ENCODE peak calls at places on chromosomes 6 and 20, in seven cellular contexts. W, M, U, A, D, Z and V are unnamed samples.

GRCh38 chr6:52341861-52342260 is 20.1 kb upstream of the PAQR8 start:
- DNase-seq in W (no peak), M (no peak), U (no peak), A (no peak), D (no peak), Z (no peak), V (peak)

GRCh38 chr6:127219869-127220268 is 46.8 kb upstream of the RNF146 start:
- DNase-seq in W (no peak), M (no peak), U (no peak), A (no peak), D (peak), Z (no peak), V (no peak)

GRCh38 chr20:16475225-16475624 is 98.0 kb downstream of the KIF16B start:
- DNase-seq in W (no peak), M (peak), U (peak), A (no peak), D (no peak), Z (no peak), V (no peak)

GRCh38 chr20:58547527-58548475 is 32.6 kb upstream of the APCDD1L start:
- DNase-seq in W (no peak), M (no peak), U (no peak), A (no peak), D (no peak), Z (no peak), V (peak)

GRCh38 chr6:106372838-106373501 is 12.5 kb downstream of the CRYBG1 start:
- DNase-seq in W (no peak), M (no peak), U (no peak), A (no peak), D (no peak), Z (no peak), V (peak)

GRCh38 chr6:166076625-166077024 is 91.0 kb downstream of the TBXT start:
- DNase-seq in W (peak), M (no peak), U (no peak), A (no peak), D (no peak), Z (no peak), V (no peak)

GRCh38 chr20:3932277-3933073 is 43.3 kb downstream of the PANK2 start:
- DNase-seq in W (no peak), M (no peak), U (no peak), A (no peak), D (no peak), Z (no peak), V (no peak)

GRCh38 chr6:39791850-39792500 is at the start of gene DAAM2:
- DNase-seq in W (peak), M (peak), U (no peak), A (peak), D (peak), Z (peak), V (peak)

GRCh38 chr6:31651602-31652191 is 764 bp downstream of the BAG6 start:
- DNase-seq in W (no peak), M (peak), U (peak), A (no peak), D (peak), Z (no peak), V (peak)

GRCh38 chr6:134288538-134289203 is 29.2 kb downstream of the SGK1 start:
- DNase-seq in W (no peak), M (peak), U (no peak), A (no peak), D (no peak), Z (peak), V (peak)

GRCh38 chr6:46078294-46078693 is 51.5 kb upstream of the ENPP4 start:
- DNase-seq in W (no peak), M (no peak), U (no peak), A (no peak), D (no peak), Z (no peak), V (no peak)

GRCh38 chr6:5457983-5458683 is 196.8 kb downstream of the FARS2 start:
- DNase-seq in W (no peak), M (no peak), U (no peak), A (no peak), D (peak), Z (peak), V (peak)

GRCh38 chr6:43516367-43516696 is 394 bp downstream of the YIPF3 start:
- DNase-seq in W (no peak), M (no peak), U (no peak), A (no peak), D (no peak), Z (no peak), V (no peak)

GRCh38 chr20:62119101-62119500 is 3.2 kb upstream of the LSM14B start:
- DNase-seq in W (no peak), M (no peak), U (no peak), A (no peak), D (no peak), Z (no peak), V (no peak)

GRCh38 chr20:40663991-40664880 is 24.8 kb downstream of the MAFB start:
- DNase-seq in W (no peak), M (no peak), U (no peak), A (no peak), D (no peak), Z (no peak), V (no peak)

GRCh38 chr20:13788167-13788834 is 3.5 kb downstream of the NDUFAF5 start:
- DNase-seq in W (no peak), M (peak), U (peak), A (peak), D (no peak), Z (peak), V (peak)

GRCh38 chr20:22582960-22583772 is 1.2 kb downstream of the FOXA2 start:
- DNase-seq in W (peak), M (no peak), U (peak), A (no peak), D (no peak), Z (no peak), V (peak)

GRCh38 chr6:37239511-37239910 is 18.1 kb upstream of the TBC1D22B start:
- DNase-seq in W (no peak), M (peak), U (no peak), A (no peak), D (no peak), Z (no peak), V (peak)

GRCh38 chr6:6688951-6689350 is 100.4 kb downstream of the LY86 start:
- DNase-seq in W (no peak), M (peak), U (no peak), A (no peak), D (no peak), Z (no peak), V (no peak)

GRCh38 chr6:114342086-114342825 is 567 bp downstream of the HS3ST5 start:
- DNase-seq in W (peak), M (no peak), U (no peak), A (no peak), D (no peak), Z (no peak), V (peak)

GRCh38 chr20:4780245-4780644 is 58.5 kb downstream of the PRND start:
- DNase-seq in W (no peak), M (no peak), U (no peak), A (no peak), D (no peak), Z (no peak), V (no peak)

GRCh38 chr20:47174844-47175243 is 181.7 kb downstream of the ZMYND8 start:
- DNase-seq in W (no peak), M (no peak), U (no peak), A (no peak), D (no peak), Z (no peak), V (no peak)

GRCh38 chr20:37236462-37236861 is 25.2 kb downstream of the GHRH start:
- DNase-seq in W (no peak), M (no peak), U (no peak), A (no peak), D (peak), Z (no peak), V (no peak)

GRCh38 chr6:17393335-17394191 is at the start of gene CAP2:
- DNase-seq in W (peak), M (peak), U (peak), A (peak), D (peak), Z (peak), V (peak)

GRCh38 chr6:150169609-150170008 is 26.8 kb downstream of the PPP1R14C start:
- DNase-seq in W (no peak), M (peak), U (no peak), A (no peak), D (no peak), Z (no peak), V (peak)

GRCh38 chr6:168035661-168036616 is 38.5 kb downstream of the KIF25 start:
- DNase-seq in W (peak), M (peak), U (no peak), A (no peak), D (peak), Z (no peak), V (peak)

GRCh38 chr20:6533828-6534388 is 233.6 kb upstream of the BMP2 start:
- DNase-seq in W (no peak), M (peak), U (no peak), A (no peak), D (no peak), Z (no peak), V (peak)

DNA sequence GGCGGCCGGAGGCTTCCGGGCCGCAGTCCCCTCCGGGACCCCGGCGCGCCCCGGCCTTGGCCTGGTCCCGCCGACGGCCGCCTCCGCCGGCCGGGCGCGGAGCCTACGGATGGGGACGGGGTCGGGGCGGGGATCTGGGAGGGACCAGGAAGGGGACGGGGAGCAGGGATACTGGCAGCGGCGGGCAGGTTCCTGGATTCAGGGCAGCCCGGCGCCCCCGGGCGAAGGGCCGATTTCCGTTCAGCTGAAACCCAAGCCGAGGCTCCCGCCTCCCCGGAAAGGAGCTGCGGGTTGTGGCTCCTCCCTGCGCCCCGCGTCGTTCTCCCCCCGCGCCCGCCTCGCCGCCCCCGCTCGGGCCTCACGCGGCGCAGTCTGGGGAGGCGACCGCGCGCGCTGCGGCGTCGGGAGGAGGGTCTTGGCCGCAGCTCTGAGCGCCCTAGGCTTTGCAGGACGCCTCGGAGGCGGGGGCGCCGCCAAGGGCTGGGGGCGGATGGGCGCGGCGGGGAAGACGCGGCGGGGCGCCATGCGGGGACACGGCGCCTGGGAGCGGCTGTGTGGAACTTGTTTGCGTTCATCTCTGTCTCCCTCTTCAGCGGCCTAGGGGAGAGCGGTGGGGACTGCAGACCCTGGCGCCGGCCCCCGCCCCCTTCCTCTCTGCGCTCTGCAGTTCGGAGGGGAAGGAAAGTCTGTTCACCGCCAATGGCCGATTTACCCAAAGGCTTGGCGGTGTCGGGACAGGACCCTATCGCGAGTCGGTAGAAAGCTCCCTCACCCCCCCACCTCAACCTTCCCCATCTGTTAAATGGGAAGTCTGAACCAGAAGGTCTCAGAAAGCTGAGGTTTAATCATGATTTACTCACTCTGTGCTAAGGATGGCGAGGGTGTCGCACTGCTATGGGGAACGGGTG is 22.7 kb upstream of the TMEM181 start:
- DNase-seq in W (peak), M (peak), U (peak), A (no peak), D (no peak), Z (no peak), V (peak)
- H3K4me3 ChIP-seq in W (peak), M (peak), U (peak), A (peak), D (peak), Z (peak), V (peak)

GRCh38 chr6:99612551-99613397 is 6.1 kb downstream of the PRDM13 start:
- DNase-seq in W (no peak), M (no peak), U (no peak), A (no peak), D (no peak), Z (no peak), V (no peak)
- H3K4me3 ChIP-seq in W (peak), M (no peak), U (no peak), A (peak), D (peak), Z (peak), V (no peak)

GRCh38 chr6:21587182-21587924 is 6.2 kb upstream of the SOX4 start:
- DNase-seq in W (peak), M (peak), U (peak), A (peak), D (peak), Z (peak), V (peak)

GRCh38 chr6:21588812-21589811 is 4.4 kb upstream of the SOX4 start:
- DNase-seq in W (peak), M (peak), U (peak), A (peak), D (peak), Z (peak), V (peak)

GRCh38 chr6:21586760-21587181 is 6.8 kb upstream of the SOX4 start:
- DNase-seq in W (peak), M (no peak), U (no peak), A (no peak), D (no peak), Z (no peak), V (no peak)

GRCh38 chr6:21587925-21588811 is 5.4 kb upstream of the SOX4 start:
- DNase-seq in W (peak), M (peak), U (peak), A (peak), D (peak), Z (peak), V (peak)

GRCh38 chr6:21586300-21586699 is 7.3 kb upstream of the SOX4 start:
- DNase-seq in W (no peak), M (no peak), U (no peak), A (no peak), D (no peak), Z (no peak), V (no peak)
- H3K4me3 ChIP-seq in W (no peak), M (no peak), U (no peak), A (no peak), D (no peak), Z (no peak), V (no peak)

DNA sequence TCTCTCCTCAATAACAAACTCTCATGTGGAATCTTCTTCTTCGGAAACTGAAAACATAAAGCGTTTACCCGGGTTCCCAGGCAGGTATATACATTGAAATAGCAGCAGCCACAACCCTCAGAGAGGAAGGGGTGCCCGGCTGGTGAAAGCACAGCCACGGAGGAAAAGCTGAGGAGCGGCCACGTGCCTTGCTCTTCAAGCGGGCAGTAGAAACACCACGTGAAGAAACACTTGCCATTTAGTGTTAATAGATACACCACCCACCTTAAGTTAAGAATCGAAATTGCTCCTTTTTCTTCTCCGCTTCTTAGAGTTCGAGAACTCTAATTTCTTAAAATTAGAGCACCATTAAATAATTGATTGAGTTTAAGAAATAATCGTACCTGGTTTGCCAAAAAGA is 305 bp downstream of the THBS2 start:
- DNase-seq in W (no peak), M (peak), U (no peak), A (no peak), D (no peak), Z (no peak), V (no peak)
- H3K4me3 ChIP-seq in W (peak), M (peak), U (no peak), A (peak), D (peak), Z (peak), V (no peak)

DNA sequence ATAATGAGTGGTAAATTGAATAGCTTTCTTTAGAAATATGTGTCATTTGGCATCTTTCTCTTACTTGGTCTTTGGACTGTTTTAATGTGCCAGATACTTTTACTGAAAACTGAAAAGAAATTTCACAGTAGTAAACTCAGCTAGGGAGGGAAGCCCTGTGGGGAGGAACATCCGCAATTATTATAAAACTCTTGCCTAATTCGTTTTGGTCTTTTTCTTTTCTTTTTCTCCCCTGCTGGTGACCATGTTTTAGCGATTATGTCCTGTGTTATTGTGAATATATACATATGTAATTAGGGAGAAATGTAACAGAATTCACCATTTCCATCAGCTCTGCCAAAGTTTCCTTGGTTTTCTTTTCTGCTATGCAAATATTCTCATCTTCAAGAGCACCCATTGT is 1.7 kb downstream of the DOK5 start:
- DNase-seq in W (no peak), M (no peak), U (no peak), A (no peak), D (no peak), Z (no peak), V (no peak)
- H3K4me3 ChIP-seq in W (peak), M (peak), U (no peak), A (no peak), D (peak), Z (no peak), V (no peak)

GRCh38 chr20:45813006-45813340 is 529 bp downstream of the UBE2C start:
- DNase-seq in W (no peak), M (no peak), U (no peak), A (no peak), D (no peak), Z (no peak), V (no peak)
- H3K4me3 ChIP-seq in W (peak), M (peak), U (peak), A (peak), D (peak), Z (no peak), V (peak)

DNA sequence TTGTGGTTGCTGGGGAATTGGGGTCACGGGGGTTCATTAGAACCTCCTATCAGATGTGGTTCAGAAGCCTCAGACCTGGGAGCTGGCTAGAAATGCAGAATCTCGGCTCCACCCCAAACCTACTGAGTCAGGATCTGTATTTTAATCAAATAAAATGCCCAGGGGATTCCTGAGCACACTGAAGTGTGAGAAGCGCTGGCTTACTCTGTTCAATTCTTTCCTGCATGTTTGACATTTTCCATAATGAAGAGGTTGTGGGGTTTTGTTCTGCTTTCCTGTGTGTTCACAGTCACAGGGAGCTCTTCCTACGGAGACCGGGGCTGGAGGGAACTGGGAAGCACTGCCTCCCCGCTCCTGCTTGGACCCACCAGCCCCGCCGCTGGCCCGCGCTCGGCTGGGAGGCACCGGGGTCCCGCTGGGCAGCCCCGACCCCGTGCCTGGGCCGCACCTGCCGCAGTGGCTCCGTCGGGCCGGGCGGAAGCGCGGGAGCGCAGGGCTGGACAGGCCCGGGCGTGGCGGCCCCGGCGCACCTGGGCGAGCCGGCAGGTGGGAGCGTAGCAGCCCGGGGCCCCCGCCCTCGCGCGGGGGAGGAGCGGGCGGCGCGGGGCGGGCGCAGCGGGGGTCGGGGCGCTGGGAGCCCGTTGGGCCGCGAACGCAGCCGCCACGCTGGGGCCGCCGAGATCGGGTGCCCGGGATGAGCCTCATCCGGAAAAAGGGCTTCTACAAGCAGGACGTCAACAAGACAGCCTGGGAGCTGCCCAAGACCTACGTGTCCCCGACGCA is at the start of gene MAPK13:
- DNase-seq in W (no peak), M (peak), U (peak), A (no peak), D (no peak), Z (no peak), V (peak)
- H3K4me3 ChIP-seq in W (peak), M (peak), U (peak), A (peak), D (peak), Z (peak), V (peak)